ENCODE peak calls at places on chromosomes 12 and 14, in six cellular contexts. E, V, W, T, O and B are unnamed samples.

GRCh38 chr14:80136358-80136757 is 74.9 kb downstream of the DIO2 start:
- DNase-seq in E (no peak), V (no peak), W (no peak), T (no peak), O (peak; percentile 57), B (no peak)

GRCh38 chr12:76720068-76720467 is 43.8 kb upstream of the ZDHHC17 start:
- DNase-seq in E (no peak), V (no peak), W (no peak), T (no peak), O (no peak), B (no peak)

GRCh38 chr12:49825360-49825970 is 2.7 kb downstream of the NCKAP5L start:
- DNase-seq in E (no peak), V (peak; percentile 67), W (no peak), T (peak; percentile 66), O (peak; percentile 27), B (no peak)

GRCh38 chr12:85007836-85008235 is 28.2 kb downstream of the TSPAN19 start:
- DNase-seq in E (no peak), V (no peak), W (no peak), T (no peak), O (no peak), B (no peak)

GRCh38 chr14:63504628-63505027 is 38.5 kb downstream of the PPP2R5E start:
- DNase-seq in E (no peak), V (no peak), W (no peak), T (no peak), O (no peak), B (no peak)

GRCh38 chr12:23139026-23139425 is 514.1 kb downstream of the ETNK1 start:
- DNase-seq in E (no peak), V (no peak), W (no peak), T (no peak), O (no peak), B (no peak)

GRCh38 chr12:53954694-53955035 is at the start of gene HOXC12:
- DNase-seq in E (no peak), V (no peak), W (no peak), T (no peak), O (peak; percentile 42), B (no peak)

GRCh38 chr12:28998662-28999120 is 150.4 kb upstream of the FAR2 start:
- DNase-seq in E (no peak), V (peak; percentile 45), W (peak; percentile 1), T (no peak), O (peak; percentile 57), B (peak; percentile 41)

GRCh38 chr14:92719890-92720323 is 28.5 kb downstream of the LGMN start:
- DNase-seq in E (no peak), V (peak; percentile 87), W (no peak), T (no peak), O (no peak), B (peak; percentile 28)

GRCh38 chr12:89389755-89390661 is 37.7 kb upstream of the DUSP6 start:
- DNase-seq in E (no peak), V (peak; percentile 85), W (no peak), T (no peak), O (no peak), B (no peak)

GRCh38 chr12:101671157-101671791 is 26.2 kb upstream of the CHPT1 start:
- DNase-seq in E (peak; percentile 22), V (no peak), W (no peak), T (peak; percentile 56), O (no peak), B (no peak)

GRCh38 chr14:96078687-96079016 is 39.5 kb downstream of the C14orf132 start:
- DNase-seq in E (peak; percentile 32), V (no peak), W (no peak), T (no peak), O (no peak), B (no peak)

GRCh38 chr14:31414190-31414833 is 6.0 kb downstream of the HEATR5A start:
- DNase-seq in E (no peak), V (peak; percentile 30), W (no peak), T (no peak), O (no peak), B (no peak)

GRCh38 chr14:99699071-99699760 is 15.1 kb downstream of the CYP46A1 start:
- DNase-seq in E (no peak), V (no peak), W (no peak), T (no peak), O (no peak), B (no peak)

GRCh38 chr12:72030272-72030671 is 91.6 kb downstream of the TPH2 start:
- DNase-seq in E (no peak), V (no peak), W (no peak), T (no peak), O (no peak), B (no peak)

GRCh38 chr14:85532981-85533820 is 3.3 kb downstream of the FLRT2 start:
- DNase-seq in E (no peak), V (peak; percentile 89), W (no peak), T (peak; percentile 50), O (peak; percentile 95), B (no peak)

GRCh38 chr14:37262649-37263048 is 64.9 kb downstream of the MIPOL1 start:
- DNase-seq in E (no peak), V (no peak), W (no peak), T (no peak), O (peak; percentile 16), B (no peak)

GRCh38 chr14:92258934-92259333 is 64.0 kb upstream of the SLC24A4 start:
- DNase-seq in E (peak; percentile 46), V (no peak), W (no peak), T (no peak), O (no peak), B (no peak)

GRCh38 chr14:76872796-76873432 is 46.7 kb downstream of the LRRC74A start:
- DNase-seq in E (no peak), V (peak; percentile 40), W (no peak), T (no peak), O (peak; percentile 75), B (no peak)

DNA sequence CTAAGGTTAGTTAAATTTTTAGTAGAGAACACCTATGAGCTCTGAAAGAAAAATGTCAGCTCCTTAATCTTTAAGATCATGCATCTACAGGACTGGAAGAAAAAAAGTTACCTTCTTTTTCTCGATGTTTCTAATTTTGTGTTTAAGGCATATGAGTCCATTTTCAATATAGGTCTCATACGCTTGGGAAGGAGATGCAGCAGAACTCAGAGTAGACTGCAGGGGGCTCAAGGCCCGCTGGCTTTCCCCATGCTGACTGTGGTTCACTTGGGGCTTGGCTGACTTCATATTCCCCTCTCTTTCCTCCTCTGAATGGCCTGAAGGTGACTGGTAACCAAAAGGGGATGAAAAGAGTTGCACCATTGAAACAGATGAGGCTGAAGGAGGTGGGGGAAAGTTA is 1.5 kb downstream of the CAPRIN2 start:
- DNase-seq in E (peak; percentile 13), V (peak; percentile 24), W (no peak), T (no peak), O (peak; percentile 68), B (no peak)
- TF ChIP-seq CTCF in E (peak; percentile 36), V (peak; percentile 51), W (peak; percentile 55), T (no peak), O (peak; percentile 51), B (peak; percentile 50)

DNA sequence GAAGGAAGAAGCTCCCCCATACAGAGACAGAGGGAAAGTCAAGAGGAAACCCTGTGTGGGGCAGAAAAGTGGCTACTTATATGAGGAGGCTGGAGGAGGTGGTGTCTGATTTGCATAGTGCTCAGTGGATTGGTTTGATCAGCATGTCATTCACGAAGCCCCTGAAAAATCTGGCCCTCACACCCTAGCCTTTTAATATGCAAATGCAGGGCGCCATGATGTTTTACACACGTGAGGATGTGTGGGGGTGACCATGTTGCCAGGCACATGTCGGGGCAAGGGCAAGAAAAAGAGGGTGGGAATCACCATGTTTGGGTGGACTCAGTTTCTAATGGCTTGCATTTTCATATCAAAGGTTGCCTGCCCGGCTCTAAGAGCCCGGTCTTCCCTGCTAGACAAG is 15.1 kb downstream of the TXNRD1 start:
- DNase-seq in E (no peak), V (no peak), W (no peak), T (no peak), O (peak; percentile 63), B (no peak)
- H3K4me3 ChIP-seq in E (no peak overlapping the region), V (no peak overlapping the region), W (no peak overlapping the region), T (no peak overlapping the region), O (no peak overlapping the region), B (no peak overlapping the region)

DNA sequence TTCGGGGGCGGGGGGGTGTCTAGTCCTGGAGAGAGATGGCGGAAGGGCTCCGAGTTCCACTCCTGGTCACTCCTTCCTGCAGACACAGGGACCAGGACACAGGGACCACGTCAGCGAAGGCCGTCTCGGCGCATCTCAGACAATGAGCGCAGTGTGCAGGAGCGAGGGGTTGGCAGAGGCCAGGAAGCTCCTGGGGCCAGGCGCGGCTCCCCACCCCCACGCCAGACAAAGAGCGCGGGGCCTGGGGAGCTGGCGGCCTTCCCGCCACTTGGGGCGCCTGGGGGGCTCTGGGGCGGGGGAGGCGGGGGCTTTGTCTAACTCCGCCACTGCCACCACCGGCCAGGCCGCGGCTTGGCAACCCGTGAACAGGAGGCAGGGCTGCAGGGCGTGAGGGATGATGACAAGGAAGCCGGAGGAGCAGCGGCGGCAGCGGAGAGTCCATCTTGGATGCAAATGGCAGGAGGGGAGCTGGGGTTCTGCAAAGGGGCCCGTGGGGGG is 2.2 kb downstream of the CDK2AP1 start:
- DNase-seq in E (peak; percentile 65), V (peak; percentile 55), W (no peak), T (peak; percentile 83), O (peak; percentile 90), B (peak; percentile 13)
- TF ChIP-seq CTCF in E (peak; percentile 21), V (no peak), W (no peak), T (no peak), O (peak; percentile 21), B (no peak)

DNA sequence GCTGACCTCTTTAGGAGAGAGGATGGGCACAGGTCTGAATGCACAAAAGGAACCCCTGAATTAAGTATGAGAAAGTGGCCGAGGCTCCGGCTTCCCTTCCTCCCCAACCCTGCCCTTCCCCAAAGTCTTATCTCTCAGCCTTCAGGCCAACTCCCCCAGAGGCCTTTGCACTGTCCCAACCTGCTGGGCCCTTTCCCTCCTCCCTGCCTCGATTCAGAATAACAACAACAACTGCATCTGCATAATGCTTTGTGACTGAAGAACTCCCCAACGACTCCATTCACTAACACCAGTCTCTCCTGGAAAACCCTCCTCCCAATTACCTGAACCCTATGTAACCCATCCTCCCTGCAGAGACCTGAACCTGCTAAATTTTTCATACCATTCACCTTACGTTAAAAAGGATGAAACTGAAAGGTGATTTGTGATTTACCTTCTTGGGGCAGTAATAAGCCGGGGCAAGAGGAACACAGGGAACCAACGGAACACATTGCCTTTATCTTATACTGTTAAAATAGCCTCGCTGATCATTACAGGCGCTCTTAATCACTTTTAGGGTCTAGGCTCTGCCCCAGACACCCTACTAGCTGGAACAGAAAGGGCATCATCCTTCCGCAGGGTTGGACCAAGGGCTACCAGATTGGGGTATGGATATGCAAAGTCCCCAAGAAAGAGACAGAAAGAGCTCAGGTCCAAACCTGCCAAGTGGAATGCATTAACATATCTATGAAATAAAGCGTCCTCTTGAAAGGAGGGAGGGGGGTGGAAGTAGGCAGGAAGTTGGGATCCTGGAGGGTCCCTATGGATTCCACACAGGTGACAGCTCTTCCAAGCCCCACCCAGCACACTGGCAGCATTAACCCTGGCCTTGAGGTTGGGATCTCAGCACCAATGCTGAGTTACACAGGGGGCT is 24.2 kb upstream of the FOXN3 start:
- DNase-seq in E (no peak), V (no peak), W (no peak), T (no peak), O (peak; percentile 96), B (no peak)
- H3K4me3 ChIP-seq in E (no peak overlapping the region), V (no peak overlapping the region), W (no peak overlapping the region), T (no peak overlapping the region), O (peak overlapping the region; percentile 34), B (no peak overlapping the region)

DNA sequence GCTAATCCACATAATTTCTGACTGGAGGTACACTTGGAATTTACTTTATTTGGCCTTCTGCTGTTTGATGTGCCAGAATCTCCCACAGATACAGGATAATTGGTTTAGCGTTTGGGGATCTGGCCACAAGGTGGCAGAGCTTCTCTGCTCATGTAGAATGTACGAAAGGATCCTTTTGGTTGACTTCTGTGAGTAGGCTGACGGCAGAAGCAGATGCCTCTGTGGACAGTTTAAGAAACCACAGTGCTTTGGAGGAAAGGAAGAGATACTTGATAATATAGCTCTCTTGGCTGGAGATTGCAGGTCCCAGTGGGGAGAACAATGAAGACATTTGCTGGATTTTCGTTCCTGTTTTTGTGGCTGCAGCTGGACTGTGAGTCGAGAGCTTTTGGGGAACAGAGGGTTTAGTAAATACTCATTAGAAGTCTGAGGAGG is 75.3 kb upstream of the OR4E1 start:
- DNase-seq in E (no peak), V (peak; percentile 26), W (no peak), T (no peak), O (peak; percentile 88), B (no peak)
- TF ChIP-seq CTCF in E (peak; percentile 87), V (peak; percentile 64), W (peak; percentile 68), T (peak; percentile 42), O (peak; percentile 91), B (peak; percentile 50)